ENCODE peak calls at places on chromosomes 1 and 21, in six cellular contexts. One of them, this sample, is unnamed.

GRCh38 chr21:46443910-46444309 is 14.8 kb upstream of the DIP2A start:
- DNase-seq in left lung: no peak
- DNase-seq in nephron progenitor cell: no peak
- DNase-seq in kidney epithelial cell: no peak
- DNase-seq in astrocyte of the cerebellum: no peak
- DNase-seq in neural progenitor cell: no peak
- DNase-seq in this sample: no peak

GRCh38 chr1:58763214-58763613 is 20.6 kb downstream of the JUN start:
- DNase-seq in left lung: no peak
- DNase-seq in nephron progenitor cell: no peak
- DNase-seq in kidney epithelial cell: no peak
- DNase-seq in astrocyte of the cerebellum: no peak
- DNase-seq in neural progenitor cell: no peak
- DNase-seq in this sample: no peak

GRCh38 chr1:24172598-24172997 is 14.5 kb downstream of the IFNLR1 start:
- DNase-seq in left lung: no peak
- DNase-seq in nephron progenitor cell: no peak
- DNase-seq in kidney epithelial cell: no peak
- DNase-seq in astrocyte of the cerebellum: no peak
- DNase-seq in neural progenitor cell: no peak
- DNase-seq in this sample: no peak

GRCh38 chr1:156167536-156167935 is 14.2 kb downstream of the SEMA4A start:
- DNase-seq in left lung: no peak
- DNase-seq in nephron progenitor cell: no peak
- DNase-seq in kidney epithelial cell: no peak
- DNase-seq in astrocyte of the cerebellum: no peak
- DNase-seq in neural progenitor cell: no peak
- DNase-seq in this sample: no peak

GRCh38 chr1:96865731-96866684 is 144.4 kb downstream of the PTBP2 start:
- DNase-seq in left lung: no peak
- DNase-seq in nephron progenitor cell: no peak
- DNase-seq in kidney epithelial cell: peak
- DNase-seq in astrocyte of the cerebellum: peak
- DNase-seq in neural progenitor cell: no peak
- DNase-seq in this sample: no peak

GRCh38 chr1:173149887-173150286 is 57.2 kb downstream of the TNFSF4 start:
- DNase-seq in left lung: no peak
- DNase-seq in nephron progenitor cell: no peak
- DNase-seq in kidney epithelial cell: no peak
- DNase-seq in astrocyte of the cerebellum: no peak
- DNase-seq in neural progenitor cell: no peak
- DNase-seq in this sample: no peak

GRCh38 chr1:49229555-49229954 is 452.9 kb upstream of the BEND5 start:
- DNase-seq in left lung: no peak
- DNase-seq in nephron progenitor cell: no peak
- DNase-seq in kidney epithelial cell: peak
- DNase-seq in astrocyte of the cerebellum: no peak
- DNase-seq in neural progenitor cell: no peak
- DNase-seq in this sample: no peak

GRCh38 chr1:18681423-18681835 is 50.8 kb downstream of the PAX7 start:
- DNase-seq in left lung: no peak
- DNase-seq in nephron progenitor cell: no peak
- DNase-seq in kidney epithelial cell: no peak
- DNase-seq in astrocyte of the cerebellum: no peak
- DNase-seq in neural progenitor cell: peak
- DNase-seq in this sample: peak

GRCh38 chr1:28170036-28170596 is 6.4 kb downstream of the PTAFR start:
- DNase-seq in left lung: no peak
- DNase-seq in nephron progenitor cell: no peak
- DNase-seq in kidney epithelial cell: no peak
- DNase-seq in astrocyte of the cerebellum: no peak
- DNase-seq in neural progenitor cell: no peak
- DNase-seq in this sample: no peak

GRCh38 chr1:175154595-175155472 is 37.7 kb downstream of the KIAA0040 start:
- DNase-seq in left lung: peak
- DNase-seq in nephron progenitor cell: peak
- DNase-seq in kidney epithelial cell: no peak
- DNase-seq in astrocyte of the cerebellum: no peak
- DNase-seq in neural progenitor cell: peak
- DNase-seq in this sample: peak

GRCh38 chr21:44759628-44760285 is 41.9 kb downstream of the UBE2G2 start:
- DNase-seq in left lung: no peak
- DNase-seq in nephron progenitor cell: no peak
- DNase-seq in kidney epithelial cell: no peak
- DNase-seq in astrocyte of the cerebellum: no peak
- DNase-seq in neural progenitor cell: no peak
- DNase-seq in this sample: no peak

GRCh38 chr1:28770601-28771165 is 33.9 kb downstream of the YTHDF2 start:
- DNase-seq in left lung: no peak
- DNase-seq in nephron progenitor cell: no peak
- DNase-seq in kidney epithelial cell: no peak
- DNase-seq in astrocyte of the cerebellum: no peak
- DNase-seq in neural progenitor cell: no peak
- DNase-seq in this sample: no peak

GRCh38 chr1:192783793-192784192 is 25.0 kb upstream of the RGS2 start:
- DNase-seq in left lung: no peak
- DNase-seq in nephron progenitor cell: no peak
- DNase-seq in kidney epithelial cell: no peak
- DNase-seq in astrocyte of the cerebellum: no peak
- DNase-seq in neural progenitor cell: no peak
- DNase-seq in this sample: no peak

GRCh38 chr1:9368356-9368755 is 75.7 kb downstream of the SPSB1 start:
- DNase-seq in left lung: no peak
- DNase-seq in nephron progenitor cell: no peak
- DNase-seq in kidney epithelial cell: no peak
- DNase-seq in astrocyte of the cerebellum: no peak
- DNase-seq in neural progenitor cell: no peak
- DNase-seq in this sample: no peak

GRCh38 chr21:20591294-20591693 is 406.9 kb upstream of the NCAM2 start:
- DNase-seq in left lung: no peak
- DNase-seq in nephron progenitor cell: no peak
- DNase-seq in kidney epithelial cell: no peak
- DNase-seq in astrocyte of the cerebellum: no peak
- DNase-seq in neural progenitor cell: no peak
- DNase-seq in this sample: no peak

GRCh38 chr1:165507570-165507969 is 36.2 kb upstream of the LRRC52 start:
- DNase-seq in left lung: no peak
- DNase-seq in nephron progenitor cell: no peak
- DNase-seq in kidney epithelial cell: no peak
- DNase-seq in astrocyte of the cerebellum: no peak
- DNase-seq in neural progenitor cell: no peak
- DNase-seq in this sample: no peak

GRCh38 chr1:24639881-24640280 is 3.2 kb upstream of the SRRM1 start:
- DNase-seq in left lung: no peak
- DNase-seq in nephron progenitor cell: no peak
- DNase-seq in kidney epithelial cell: no peak
- DNase-seq in astrocyte of the cerebellum: no peak
- DNase-seq in neural progenitor cell: no peak
- DNase-seq in this sample: no peak

GRCh38 chr1:116738673-116739370 is 15.4 kb upstream of the CD2 start:
- DNase-seq in left lung: no peak
- DNase-seq in nephron progenitor cell: no peak
- DNase-seq in kidney epithelial cell: no peak
- DNase-seq in astrocyte of the cerebellum: no peak
- DNase-seq in neural progenitor cell: no peak
- DNase-seq in this sample: peak

GRCh38 chr1:100539836-100540536 is 2.0 kb downstream of the GPR88 start:
- DNase-seq in left lung: no peak
- DNase-seq in nephron progenitor cell: peak
- DNase-seq in kidney epithelial cell: no peak
- DNase-seq in astrocyte of the cerebellum: no peak
- DNase-seq in neural progenitor cell: peak
- DNase-seq in this sample: peak

GRCh38 chr1:225577243-225577642 is 75.7 kb downstream of the ENAH start:
- DNase-seq in left lung: no peak
- DNase-seq in nephron progenitor cell: no peak
- DNase-seq in kidney epithelial cell: no peak
- DNase-seq in astrocyte of the cerebellum: no peak
- DNase-seq in neural progenitor cell: no peak
- DNase-seq in this sample: no peak

GRCh38 chr1:46184920-46185658 is 8.8 kb upstream of the P3R3URF start:
- DNase-seq in left lung: no peak
- DNase-seq in nephron progenitor cell: no peak
- DNase-seq in kidney epithelial cell: no peak
- DNase-seq in astrocyte of the cerebellum: no peak
- DNase-seq in neural progenitor cell: no peak
- DNase-seq in this sample: peak

GRCh38 chr21:27412530-27412929 is 445.6 kb upstream of the ADAMTS5 start:
- DNase-seq in left lung: no peak
- DNase-seq in nephron progenitor cell: no peak
- DNase-seq in kidney epithelial cell: no peak
- DNase-seq in astrocyte of the cerebellum: no peak
- DNase-seq in neural progenitor cell: no peak
- DNase-seq in this sample: no peak

GRCh38 chr1:25204797-25205441 is 27.4 kb downstream of the SYF2 start:
- DNase-seq in left lung: no peak
- DNase-seq in nephron progenitor cell: no peak
- DNase-seq in kidney epithelial cell: no peak
- DNase-seq in astrocyte of the cerebellum: peak
- DNase-seq in neural progenitor cell: peak
- DNase-seq in this sample: peak

DNA sequence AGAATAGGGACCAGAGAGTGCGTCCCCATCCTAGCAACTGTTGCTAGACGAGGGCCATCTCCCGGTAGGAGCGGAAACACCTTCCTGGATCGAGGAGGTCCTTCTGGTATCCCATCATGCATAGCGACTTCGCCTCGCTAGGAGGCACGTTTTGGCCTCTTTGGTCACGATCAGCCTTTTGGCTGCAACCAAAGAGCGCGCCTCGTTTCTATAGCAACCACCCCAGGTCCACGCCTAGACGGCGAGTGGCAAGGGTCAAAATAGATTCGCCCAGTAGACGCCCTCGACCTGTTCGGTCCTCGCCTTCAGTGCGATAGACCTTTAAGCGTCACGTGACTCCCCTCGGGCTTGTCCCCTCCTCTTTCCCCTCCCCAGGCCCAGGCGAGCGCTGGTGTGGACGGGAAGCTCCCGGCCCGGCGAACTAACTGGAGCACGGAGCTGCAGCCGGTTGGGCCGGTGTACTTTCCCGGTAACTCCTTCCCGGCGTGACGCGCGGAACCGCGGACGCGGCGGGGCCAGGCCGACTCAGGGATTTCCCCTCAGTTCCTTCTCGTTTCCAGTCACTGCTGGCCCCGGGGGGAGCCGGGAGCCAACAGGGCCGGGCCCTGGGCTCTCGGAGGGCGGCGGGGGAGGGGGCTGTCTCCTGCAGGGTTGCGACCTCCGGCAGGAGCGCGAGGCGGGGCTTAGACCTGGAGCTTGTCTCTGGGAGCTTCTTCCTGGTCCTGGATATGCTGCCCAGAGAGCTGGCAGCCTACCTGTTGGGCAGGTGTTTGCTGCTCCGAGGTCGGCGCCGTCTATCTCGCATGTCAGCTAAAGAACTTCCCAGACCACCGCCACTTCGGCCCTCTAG is at the start of gene DNAJC16:
- DNase-seq in left lung: peak
- DNase-seq in nephron progenitor cell: peak
- DNase-seq in kidney epithelial cell: peak
- DNase-seq in astrocyte of the cerebellum: peak
- DNase-seq in neural progenitor cell: peak
- DNase-seq in this sample: peak
- TF ChIP-seq CTCF in left lung: peak
- TF ChIP-seq CTCF in nephron progenitor cell: no peak
- TF ChIP-seq CTCF in kidney epithelial cell: peak
- TF ChIP-seq CTCF in astrocyte of the cerebellum: peak
- TF ChIP-seq CTCF in neural progenitor cell: peak
- TF ChIP-seq CTCF in this sample: no peak

GRCh38 chr1:210400043-210400840 is 71.5 kb downstream of the HHAT start:
- DNase-seq in left lung: no peak
- DNase-seq in nephron progenitor cell: peak
- DNase-seq in kidney epithelial cell: no peak
- DNase-seq in astrocyte of the cerebellum: peak
- DNase-seq in neural progenitor cell: peak
- DNase-seq in this sample: peak
- TF ChIP-seq CTCF in left lung: peak
- TF ChIP-seq CTCF in nephron progenitor cell: peak
- TF ChIP-seq CTCF in kidney epithelial cell: peak
- TF ChIP-seq CTCF in astrocyte of the cerebellum: peak
- TF ChIP-seq CTCF in neural progenitor cell: peak
- TF ChIP-seq CTCF in this sample: peak

GRCh38 chr1:160284220-160284781 is 632 bp downstream of the PEX19 start:
- DNase-seq in left lung: peak
- DNase-seq in nephron progenitor cell: no peak
- DNase-seq in kidney epithelial cell: no peak
- DNase-seq in astrocyte of the cerebellum: no peak
- DNase-seq in neural progenitor cell: peak
- DNase-seq in this sample: peak

GRCh38 chr1:160284782-160285344 is at the start of gene PEX19:
- DNase-seq in left lung: peak
- DNase-seq in nephron progenitor cell: peak
- DNase-seq in kidney epithelial cell: peak
- DNase-seq in astrocyte of the cerebellum: peak
- DNase-seq in neural progenitor cell: peak
- DNase-seq in this sample: peak

GRCh38 chr1:160277987-160278386 is 6.9 kb downstream of the PEX19 start:
- DNase-seq in left lung: no peak
- DNase-seq in nephron progenitor cell: no peak
- DNase-seq in kidney epithelial cell: no peak
- DNase-seq in astrocyte of the cerebellum: no peak
- DNase-seq in neural progenitor cell: no peak
- DNase-seq in this sample: no peak

GRCh38 chr1:160285506-160285905 is 573 bp upstream of the PEX19 start:
- DNase-seq in left lung: no peak
- DNase-seq in nephron progenitor cell: no peak
- DNase-seq in kidney epithelial cell: no peak
- DNase-seq in astrocyte of the cerebellum: no peak
- DNase-seq in neural progenitor cell: no peak
- DNase-seq in this sample: no peak

DNA sequence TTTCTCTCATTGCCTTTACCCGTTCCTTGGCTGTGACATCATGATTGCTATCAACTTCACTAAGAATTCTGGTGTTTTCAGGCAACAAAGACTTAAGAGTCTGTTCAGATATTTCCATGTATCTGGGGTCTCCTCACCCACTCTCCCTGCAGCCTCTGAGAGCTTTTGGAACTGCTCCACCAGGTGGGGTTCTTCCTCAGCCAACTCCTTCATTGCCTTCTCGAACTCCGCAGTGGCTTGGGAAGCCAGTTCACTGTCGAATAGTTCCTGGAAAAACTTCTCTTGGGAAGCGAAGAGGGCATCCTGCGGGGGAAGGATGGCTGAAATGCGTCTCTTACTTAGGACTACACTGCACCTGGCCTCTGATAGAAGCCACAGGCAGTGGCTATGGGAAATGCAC is 2.1 kb downstream of the PEX19 start:
- DNase-seq in left lung: no peak
- DNase-seq in nephron progenitor cell: no peak
- DNase-seq in kidney epithelial cell: no peak
- DNase-seq in astrocyte of the cerebellum: no peak
- DNase-seq in neural progenitor cell: peak
- DNase-seq in this sample: no peak
- TF ChIP-seq CTCF in left lung: no peak
- TF ChIP-seq CTCF in nephron progenitor cell: no peak
- TF ChIP-seq CTCF in kidney epithelial cell: no peak
- TF ChIP-seq CTCF in astrocyte of the cerebellum: no peak
- TF ChIP-seq CTCF in neural progenitor cell: peak
- TF ChIP-seq CTCF in this sample: no peak

DNA sequence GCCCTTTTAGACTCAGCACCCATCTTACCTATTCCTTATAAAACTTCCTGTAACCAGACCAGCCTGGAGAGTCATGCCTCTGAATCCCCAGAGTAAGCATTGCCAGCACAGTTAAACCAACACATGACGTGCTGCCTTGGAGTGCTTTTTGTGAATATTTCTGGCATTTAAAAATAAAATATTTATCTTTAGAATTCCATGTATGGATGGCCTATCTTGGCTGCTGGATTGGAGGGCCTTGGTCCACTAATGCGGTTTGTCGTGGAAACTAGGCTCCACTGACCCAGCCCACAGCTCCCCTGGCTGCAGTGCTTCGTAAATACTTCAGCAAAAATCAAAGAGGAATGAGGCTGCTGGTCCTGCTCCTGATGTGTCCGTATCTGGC is 17.5 kb downstream of the MTARC1 start:
- DNase-seq in left lung: no peak
- DNase-seq in nephron progenitor cell: no peak
- DNase-seq in kidney epithelial cell: no peak
- DNase-seq in astrocyte of the cerebellum: no peak
- DNase-seq in neural progenitor cell: no peak
- DNase-seq in this sample: no peak
- TF ChIP-seq CTCF in left lung: no peak
- TF ChIP-seq CTCF in nephron progenitor cell: no peak
- TF ChIP-seq CTCF in kidney epithelial cell: no peak
- TF ChIP-seq CTCF in astrocyte of the cerebellum: no peak
- TF ChIP-seq CTCF in neural progenitor cell: no peak
- TF ChIP-seq CTCF in this sample: no peak